ENCODE peak calls at places on chromosomes 6 and 20, in nine cellular contexts. One of them, this sample, is unnamed.

GRCh38 chr20:23419995-23420901 is 1.0 kb downstream of the NAPB start:
- DNase-seq in CD8-positive, alpha-beta T cell: peak; percentile 48
- DNase-seq in OCI-LY7: peak; percentile 45
- DNase-seq in prostate gland: peak; percentile 28
- DNase-seq in upper lobe of left lung: peak; percentile 91
- DNase-seq in MM.1S: peak; percentile 53
- DNase-seq in upper lobe of right lung: peak; percentile 81
- DNase-seq in fibroblast of lung: peak; percentile 58
- DNase-seq in naive thymus-derived CD4-positive, alpha-beta T cell: peak; percentile 29
- DNase-seq in this sample: peak; percentile 58

GRCh38 chr6:16333580-16333979 is 95.2 kb downstream of the GMPR start:
- DNase-seq in naive thymus-derived CD4-positive, alpha-beta T cell: no peak
- DNase-seq in OCI-LY7: no peak
- DNase-seq in upper lobe of right lung: no peak
- DNase-seq in prostate gland: no peak
- DNase-seq in CD8-positive, alpha-beta T cell: no peak
- DNase-seq in MM.1S: no peak
- DNase-seq in fibroblast of lung: peak; percentile 46
- DNase-seq in upper lobe of left lung: no peak
- DNase-seq in this sample: no peak

GRCh38 chr20:25295386-25296093 is 47.7 kb downstream of the PYGB start:
- DNase-seq in MM.1S: no peak
- DNase-seq in prostate gland: no peak
- DNase-seq in upper lobe of left lung: no peak
- DNase-seq in upper lobe of right lung: no peak
- DNase-seq in CD8-positive, alpha-beta T cell: no peak
- DNase-seq in naive thymus-derived CD4-positive, alpha-beta T cell: no peak
- DNase-seq in fibroblast of lung: no peak
- DNase-seq in OCI-LY7: no peak
- DNase-seq in this sample: no peak

GRCh38 chr6:139680819-139681218 is 306.4 kb upstream of the CITED2 start:
- DNase-seq in OCI-LY7: no peak
- DNase-seq in prostate gland: no peak
- DNase-seq in CD8-positive, alpha-beta T cell: no peak
- DNase-seq in fibroblast of lung: no peak
- DNase-seq in upper lobe of left lung: no peak
- DNase-seq in MM.1S: no peak
- DNase-seq in naive thymus-derived CD4-positive, alpha-beta T cell: no peak
- DNase-seq in upper lobe of right lung: no peak
- DNase-seq in this sample: no peak

GRCh38 chr6:101509556-101509955 is 116.0 kb downstream of the GRIK2 start:
- DNase-seq in naive thymus-derived CD4-positive, alpha-beta T cell: no peak
- DNase-seq in prostate gland: no peak
- DNase-seq in CD8-positive, alpha-beta T cell: no peak
- DNase-seq in fibroblast of lung: no peak
- DNase-seq in OCI-LY7: no peak
- DNase-seq in MM.1S: no peak
- DNase-seq in upper lobe of left lung: no peak
- DNase-seq in upper lobe of right lung: no peak
- DNase-seq in this sample: no peak

GRCh38 chr20:22568872-22569344 is 15.5 kb downstream of the FOXA2 start:
- DNase-seq in MM.1S: no peak
- DNase-seq in OCI-LY7: no peak
- DNase-seq in naive thymus-derived CD4-positive, alpha-beta T cell: no peak
- DNase-seq in upper lobe of left lung: peak; percentile 85
- DNase-seq in prostate gland: no peak
- DNase-seq in upper lobe of right lung: peak; percentile 73
- DNase-seq in fibroblast of lung: no peak
- DNase-seq in CD8-positive, alpha-beta T cell: no peak
- DNase-seq in this sample: no peak

GRCh38 chr6:3671382-3671781 is 80.1 kb downstream of the PXDC1 start:
- DNase-seq in fibroblast of lung: no peak
- DNase-seq in upper lobe of left lung: no peak
- DNase-seq in OCI-LY7: no peak
- DNase-seq in prostate gland: no peak
- DNase-seq in upper lobe of right lung: no peak
- DNase-seq in CD8-positive, alpha-beta T cell: no peak
- DNase-seq in naive thymus-derived CD4-positive, alpha-beta T cell: no peak
- DNase-seq in MM.1S: no peak
- DNase-seq in this sample: no peak

GRCh38 chr6:28543671-28544131 is 18.0 kb downstream of the GPX5 start:
- DNase-seq in upper lobe of right lung: peak; percentile 68
- DNase-seq in MM.1S: no peak
- DNase-seq in naive thymus-derived CD4-positive, alpha-beta T cell: peak; percentile 36
- DNase-seq in CD8-positive, alpha-beta T cell: peak; percentile 25
- DNase-seq in prostate gland: no peak
- DNase-seq in OCI-LY7: no peak
- DNase-seq in fibroblast of lung: peak; percentile 8
- DNase-seq in upper lobe of left lung: peak; percentile 77
- DNase-seq in this sample: no peak

DNA sequence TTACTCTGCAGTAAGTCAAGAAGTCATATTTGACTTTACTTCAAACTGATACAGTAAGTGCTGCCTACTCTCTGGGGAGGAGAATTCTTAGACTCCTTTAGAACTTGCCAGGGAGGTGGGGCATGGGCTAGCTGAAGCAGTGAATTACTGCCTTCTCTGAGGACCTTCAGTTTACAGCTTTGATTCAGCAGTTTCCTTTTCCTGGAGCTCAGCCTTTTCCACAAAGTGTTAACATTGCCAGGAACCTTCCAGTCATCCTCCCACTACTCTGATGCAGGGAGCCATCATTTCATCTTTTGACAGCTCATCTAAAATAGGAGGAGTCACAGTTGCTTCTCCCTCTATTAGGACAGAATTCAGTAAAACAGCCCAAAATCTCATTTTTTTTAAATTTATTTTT is 42.7 kb upstream of the PLCG1 start:
- DNase-seq in upper lobe of right lung: no peak
- DNase-seq in OCI-LY7: no peak
- DNase-seq in naive thymus-derived CD4-positive, alpha-beta T cell: no peak
- DNase-seq in prostate gland: no peak
- DNase-seq in fibroblast of lung: peak; percentile 51
- DNase-seq in MM.1S: no peak
- DNase-seq in upper lobe of left lung: no peak
- DNase-seq in CD8-positive, alpha-beta T cell: no peak
- DNase-seq in this sample: no peak
- H3K36me3 ChIP-seq in upper lobe of right lung: peaks cover 88% of the 10 kb centered on the region
- H3K36me3 ChIP-seq in OCI-LY7: peaks cover 97% of the 10 kb centered on the region
- H3K36me3 ChIP-seq in naive thymus-derived CD4-positive, alpha-beta T cell: peaks cover 57% of the 10 kb centered on the region
- H3K36me3 ChIP-seq in prostate gland: no peaks in the 10 kb centered on the region
- H3K36me3 ChIP-seq in fibroblast of lung: peaks cover 3% of the 10 kb centered on the region
- H3K36me3 ChIP-seq in MM.1S: peaks cover 11% of the 10 kb centered on the region
- H3K36me3 ChIP-seq in upper lobe of left lung: peaks cover 85% of the 10 kb centered on the region
- H3K36me3 ChIP-seq in CD8-positive, alpha-beta T cell: peaks cover 35% of the 10 kb centered on the region
- H3K36me3 ChIP-seq in this sample: peaks cover 48% of the 10 kb centered on the region

DNA sequence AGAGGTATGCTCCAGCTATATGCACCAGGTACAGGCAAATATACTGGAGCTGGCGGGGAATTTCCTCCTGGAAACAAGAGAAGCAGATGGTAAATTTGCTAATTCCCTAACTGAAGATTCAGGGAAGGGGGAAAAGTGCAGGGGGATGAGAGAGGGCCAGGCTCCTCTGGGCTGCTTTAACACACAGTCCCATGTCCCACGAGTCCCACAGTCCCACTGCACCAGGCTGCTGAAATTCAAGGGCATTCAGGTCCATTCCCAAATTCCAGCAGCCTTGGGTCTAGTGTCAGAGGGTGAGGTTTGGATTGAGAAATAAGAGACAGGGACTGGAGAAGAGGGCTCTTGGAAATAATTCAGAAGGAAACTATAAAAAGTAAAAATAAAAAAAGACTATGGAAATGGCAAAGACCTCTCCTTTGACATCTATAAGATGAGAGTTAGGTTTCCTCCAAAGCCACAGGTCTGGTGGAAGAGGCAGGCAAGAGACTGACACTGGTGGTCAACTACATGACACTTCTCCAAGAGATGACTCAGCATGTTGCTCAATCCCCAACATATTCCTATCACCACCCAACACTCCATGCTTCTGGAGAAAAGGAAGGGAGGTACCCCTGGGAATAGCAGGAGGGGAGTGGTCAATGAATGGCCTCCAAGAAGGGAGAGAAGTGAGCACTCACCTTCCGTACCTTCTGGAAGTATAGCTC is 69.2 kb downstream of the TRAM2 start:
- DNase-seq in MM.1S: no peak
- DNase-seq in naive thymus-derived CD4-positive, alpha-beta T cell: no peak
- DNase-seq in upper lobe of left lung: no peak
- DNase-seq in CD8-positive, alpha-beta T cell: no peak
- DNase-seq in upper lobe of right lung: no peak
- DNase-seq in OCI-LY7: no peak
- DNase-seq in fibroblast of lung: peak; percentile 87
- DNase-seq in prostate gland: no peak
- DNase-seq in this sample: no peak
- H3K27ac ChIP-seq in MM.1S: peak overlapping the region; percentile 9
- H3K27ac ChIP-seq in naive thymus-derived CD4-positive, alpha-beta T cell: no peak overlapping the region
- H3K27ac ChIP-seq in upper lobe of left lung: no peak overlapping the region
- H3K27ac ChIP-seq in CD8-positive, alpha-beta T cell: no peak overlapping the region
- H3K27ac ChIP-seq in upper lobe of right lung: no peak overlapping the region
- H3K27ac ChIP-seq in OCI-LY7: no peak overlapping the region
- H3K27ac ChIP-seq in fibroblast of lung: peak overlapping the region; percentile 17
- H3K27ac ChIP-seq in prostate gland: no peak overlapping the region
- H3K27ac ChIP-seq in this sample: no peak overlapping the region

GRCh38 chr20:58103517-58103904 is 124.9 kb downstream of the ANKRD60 start:
- DNase-seq in CD8-positive, alpha-beta T cell: no peak
- DNase-seq in upper lobe of right lung: no peak
- DNase-seq in OCI-LY7: no peak
- DNase-seq in upper lobe of left lung: no peak
- DNase-seq in naive thymus-derived CD4-positive, alpha-beta T cell: no peak
- DNase-seq in MM.1S: no peak
- DNase-seq in prostate gland: no peak
- DNase-seq in fibroblast of lung: no peak
- DNase-seq in this sample: no peak

GRCh38 chr20:58103961-58104360 is 124.5 kb downstream of the ANKRD60 start:
- DNase-seq in prostate gland: no peak
- DNase-seq in CD8-positive, alpha-beta T cell: no peak
- DNase-seq in naive thymus-derived CD4-positive, alpha-beta T cell: no peak
- DNase-seq in MM.1S: no peak
- DNase-seq in fibroblast of lung: no peak
- DNase-seq in upper lobe of right lung: no peak
- DNase-seq in upper lobe of left lung: no peak
- DNase-seq in OCI-LY7: no peak
- DNase-seq in this sample: no peak

GRCh38 chr20:58100731-58101356 is 127.6 kb downstream of the ANKRD60 start:
- DNase-seq in MM.1S: no peak
- DNase-seq in OCI-LY7: no peak
- DNase-seq in upper lobe of right lung: no peak
- DNase-seq in fibroblast of lung: no peak
- DNase-seq in upper lobe of left lung: no peak
- DNase-seq in naive thymus-derived CD4-positive, alpha-beta T cell: no peak
- DNase-seq in prostate gland: no peak
- DNase-seq in CD8-positive, alpha-beta T cell: no peak
- DNase-seq in this sample: no peak

GRCh38 chr20:58102744-58103516 is 125.5 kb downstream of the ANKRD60 start:
- DNase-seq in MM.1S: no peak
- DNase-seq in fibroblast of lung: no peak
- DNase-seq in upper lobe of right lung: no peak
- DNase-seq in OCI-LY7: no peak
- DNase-seq in CD8-positive, alpha-beta T cell: no peak
- DNase-seq in prostate gland: no peak
- DNase-seq in upper lobe of left lung: no peak
- DNase-seq in naive thymus-derived CD4-positive, alpha-beta T cell: no peak
- DNase-seq in this sample: no peak

GRCh38 chr20:58102252-58102651 is 126.2 kb downstream of the ANKRD60 start:
- DNase-seq in upper lobe of left lung: no peak
- DNase-seq in MM.1S: no peak
- DNase-seq in OCI-LY7: no peak
- DNase-seq in CD8-positive, alpha-beta T cell: no peak
- DNase-seq in fibroblast of lung: peak; percentile 25
- DNase-seq in prostate gland: no peak
- DNase-seq in upper lobe of right lung: no peak
- DNase-seq in naive thymus-derived CD4-positive, alpha-beta T cell: no peak
- DNase-seq in this sample: no peak
- H3K4me3 ChIP-seq in upper lobe of left lung: no peak overlapping the region
- H3K4me3 ChIP-seq in MM.1S: no peak overlapping the region
- H3K4me3 ChIP-seq in OCI-LY7: no peak overlapping the region
- H3K4me3 ChIP-seq in CD8-positive, alpha-beta T cell: no peak overlapping the region
- H3K4me3 ChIP-seq in fibroblast of lung: no peak overlapping the region
- H3K4me3 ChIP-seq in prostate gland: no peak overlapping the region
- H3K4me3 ChIP-seq in upper lobe of right lung: no peak overlapping the region
- H3K4me3 ChIP-seq in naive thymus-derived CD4-positive, alpha-beta T cell: no peak overlapping the region
- H3K4me3 ChIP-seq in this sample: no peak overlapping the region

GRCh38 chr20:36812601-36813000 is 39.0 kb upstream of the DSN1 start:
- DNase-seq in OCI-LY7: no peak
- DNase-seq in naive thymus-derived CD4-positive, alpha-beta T cell: no peak
- DNase-seq in fibroblast of lung: no peak
- DNase-seq in CD8-positive, alpha-beta T cell: no peak
- DNase-seq in MM.1S: no peak
- DNase-seq in upper lobe of left lung: no peak
- DNase-seq in prostate gland: no peak
- DNase-seq in upper lobe of right lung: no peak
- DNase-seq in this sample: no peak

GRCh38 chr20:36805396-36805795 is 31.8 kb upstream of the DSN1 start:
- DNase-seq in OCI-LY7: no peak
- DNase-seq in upper lobe of left lung: no peak
- DNase-seq in naive thymus-derived CD4-positive, alpha-beta T cell: no peak
- DNase-seq in MM.1S: no peak
- DNase-seq in upper lobe of right lung: no peak
- DNase-seq in prostate gland: no peak
- DNase-seq in fibroblast of lung: no peak
- DNase-seq in CD8-positive, alpha-beta T cell: no peak
- DNase-seq in this sample: no peak

GRCh38 chr20:36806049-36806448 is 32.5 kb upstream of the DSN1 start:
- DNase-seq in naive thymus-derived CD4-positive, alpha-beta T cell: no peak
- DNase-seq in fibroblast of lung: no peak
- DNase-seq in OCI-LY7: no peak
- DNase-seq in prostate gland: no peak
- DNase-seq in upper lobe of right lung: no peak
- DNase-seq in MM.1S: no peak
- DNase-seq in upper lobe of left lung: no peak
- DNase-seq in CD8-positive, alpha-beta T cell: no peak
- DNase-seq in this sample: no peak

GRCh38 chr20:36804425-36804824 is 30.9 kb upstream of the DSN1 start:
- DNase-seq in upper lobe of left lung: peak; percentile 38
- DNase-seq in naive thymus-derived CD4-positive, alpha-beta T cell: no peak
- DNase-seq in upper lobe of right lung: no peak
- DNase-seq in MM.1S: no peak
- DNase-seq in OCI-LY7: no peak
- DNase-seq in prostate gland: no peak
- DNase-seq in CD8-positive, alpha-beta T cell: no peak
- DNase-seq in fibroblast of lung: no peak
- DNase-seq in this sample: no peak

DNA sequence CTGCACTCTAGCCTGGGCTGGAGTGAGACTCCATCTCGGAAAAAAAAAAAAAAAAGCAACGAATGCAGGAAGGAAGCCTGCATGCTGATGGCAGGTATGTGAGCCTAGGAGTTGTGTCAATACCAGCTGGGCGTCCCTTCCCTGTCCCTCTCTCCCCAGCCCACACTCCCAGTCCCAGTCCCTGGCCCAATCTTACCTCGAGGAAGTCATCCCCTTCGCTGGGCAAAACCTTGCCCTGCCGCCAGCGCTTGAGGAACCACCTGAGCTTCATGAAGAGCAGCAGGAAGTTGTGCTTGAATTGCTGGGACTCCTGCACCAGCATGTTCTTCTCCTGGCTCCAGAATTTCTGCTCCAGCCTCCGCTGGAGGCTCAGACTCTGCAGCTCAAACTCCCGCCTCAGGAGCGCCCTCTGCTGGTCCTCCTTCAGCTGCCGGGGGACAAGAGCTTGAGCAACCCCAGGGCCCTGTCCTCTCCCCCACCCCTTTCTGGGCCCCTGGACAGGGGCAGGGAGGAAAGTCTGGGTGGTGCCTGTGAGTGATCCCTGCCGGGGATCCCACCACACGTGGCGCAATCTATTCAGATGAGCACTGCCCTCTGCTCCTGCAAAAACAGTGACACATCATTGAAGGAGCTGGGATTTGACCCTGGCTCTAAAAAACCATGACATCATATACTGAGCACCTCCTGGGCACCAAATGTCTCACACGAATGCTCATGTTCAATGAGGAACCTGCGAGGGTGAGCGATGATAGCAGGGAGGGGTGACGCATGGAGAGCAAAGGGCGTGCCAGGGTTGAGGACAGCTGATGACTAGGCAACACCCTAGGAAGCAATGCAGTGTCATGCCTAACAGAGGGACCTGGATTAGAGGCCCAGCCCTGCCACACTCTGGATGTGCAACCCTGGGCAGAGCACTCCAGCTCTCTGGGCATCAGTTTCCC is 35.0 kb upstream of the DSN1 start:
- DNase-seq in naive thymus-derived CD4-positive, alpha-beta T cell: peak; percentile 58
- DNase-seq in MM.1S: peak; percentile 46
- DNase-seq in fibroblast of lung: peak; percentile 92
- DNase-seq in upper lobe of right lung: peak; percentile 83
- DNase-seq in CD8-positive, alpha-beta T cell: peak; percentile 67
- DNase-seq in prostate gland: no peak
- DNase-seq in upper lobe of left lung: peak; percentile 50
- DNase-seq in OCI-LY7: peak; percentile 65
- DNase-seq in this sample: peak; percentile 65
- H3K36me3 ChIP-seq in naive thymus-derived CD4-positive, alpha-beta T cell: no peaks in the 10 kb centered on the region
- H3K36me3 ChIP-seq in MM.1S: no peaks in the 10 kb centered on the region
- H3K36me3 ChIP-seq in fibroblast of lung: peaks cover 24% of the 10 kb centered on the region
- H3K36me3 ChIP-seq in upper lobe of right lung: peaks cover 83% of the 10 kb centered on the region
- H3K36me3 ChIP-seq in CD8-positive, alpha-beta T cell: no peaks in the 10 kb centered on the region
- H3K36me3 ChIP-seq in prostate gland: peaks cover 4% of the 10 kb centered on the region
- H3K36me3 ChIP-seq in upper lobe of left lung: peaks cover 83% of the 10 kb centered on the region
- H3K36me3 ChIP-seq in OCI-LY7: peaks cover 12% of the 10 kb centered on the region
- H3K36me3 ChIP-seq in this sample: no peaks in the 10 kb centered on the region